ENCODE peak calls at places on chromosomes 1 and 21, in four cellular contexts. D is GM13977, G is A549, W is right lobe of liver. E is an unnamed sample.

GRCh38 chr1:227923353-227924167 is 24.2 kb downstream of the WNT9A start:
- DNase-seq in G (no peak), W (no peak), D (no peak), E (no peak)

GRCh38 chr1:167623951-167624350 is 6.1 kb upstream of the RCSD1 start:
- DNase-seq in W (no peak), D (no peak), G (no peak), E (no peak)

GRCh38 chr1:231923461-231924132 is 297.0 kb downstream of the DISC1 start:
- DNase-seq in W (no peak), D (no peak), G (no peak), E (no peak)

GRCh38 chr1:63674238-63674864 is 81.1 kb downstream of the PGM1 start:
- DNase-seq in G (peak), W (peak), D (peak), E (peak)

GRCh38 chr1:183098349-183098748 is 75.1 kb downstream of the LAMC1 start:
- DNase-seq in G (no peak), D (no peak), W (no peak), E (no peak)

GRCh38 chr1:56644941-56645662 is at the start of gene PRKAA2:
- DNase-seq in D (peak), W (peak), G (peak), E (peak)

GRCh38 chr21:44059710-44060109 is 47.5 kb upstream of the PWP2 start:
- DNase-seq in G (no peak), D (no peak), W (no peak), E (no peak)

GRCh38 chr1:1908506-1908791 is 6.6 kb upstream of the CALML6 start:
- DNase-seq in G (no peak), W (peak), D (peak), E (peak)

GRCh38 chr1:98947071-98947470 is 57.6 kb downstream of the PLPPR5 start:
- DNase-seq in D (no peak), G (no peak), W (no peak), E (no peak)

GRCh38 chr1:202161151-202162048 is 998 bp upstream of the PTPN7 start:
- DNase-seq in G (no peak), W (no peak), D (no peak), E (no peak)

GRCh38 chr1:87592156-87592555 is 263.5 kb downstream of the LMO4 start:
- DNase-seq in D (peak), G (no peak), W (no peak), E (peak)

GRCh38 chr1:73593379-73593778 is 604.6 kb downstream of the LRRIQ3 start:
- DNase-seq in D (no peak), W (no peak), G (peak), E (no peak)

GRCh38 chr21:45356653-45357435 is 48.1 kb upstream of the COL18A1 start:
- DNase-seq in D (no peak), G (no peak), W (peak), E (no peak)

GRCh38 chr1:228172591-228173527 is 7.3 kb downstream of the IBA57 start:
- DNase-seq in G (no peak), W (no peak), D (no peak), E (no peak)

GRCh38 chr1:60343736-60344135 is 270.2 kb upstream of the C1orf87 start:
- DNase-seq in D (no peak), W (no peak), G (no peak), E (no peak)

GRCh38 chr1:230306158-230306557 is 120.0 kb downstream of the PGBD5 start:
- DNase-seq in D (no peak), G (no peak), W (no peak), E (peak)

GRCh38 chr1:220761688-220762427 is 13.7 kb downstream of the MTARC2 start:
- DNase-seq in W (peak), D (no peak), G (no peak), E (no peak)

GRCh38 chr1:167797005-167797404 is 75.2 kb downstream of the MPZL1 start:
- DNase-seq in D (no peak), W (no peak), G (peak), E (no peak)

GRCh38 chr1:111639602-111640198 is 20.1 kb downstream of the RAP1A start:
- DNase-seq in G (no peak), D (no peak), W (no peak), E (no peak)

GRCh38 chr1:100188617-100189016 is 10.6 kb upstream of the LRRC39 start:
- DNase-seq in W (no peak), G (no peak), D (peak), E (peak)

GRCh38 chr1:192563129-192563528 is 12.4 kb upstream of the RGS1 start:
- DNase-seq in W (no peak), G (no peak), D (no peak), E (no peak)

GRCh38 chr1:162228586-162228985 is 148.1 kb downstream of the SPATA46 start:
- DNase-seq in D (no peak), G (no peak), W (no peak), E (no peak)

GRCh38 chr1:162229534-162229933 is 147.1 kb downstream of the SPATA46 start:
- DNase-seq in G (no peak), W (no peak), D (no peak), E (no peak)

GRCh38 chr1:162230517-162230916 is 146.1 kb downstream of the SPATA46 start:
- DNase-seq in W (no peak), G (no peak), D (no peak), E (no peak)

GRCh38 chr1:162232034-162232433 is 144.6 kb downstream of the SPATA46 start:
- DNase-seq in W (no peak), G (no peak), D (no peak), E (no peak)

DNA sequence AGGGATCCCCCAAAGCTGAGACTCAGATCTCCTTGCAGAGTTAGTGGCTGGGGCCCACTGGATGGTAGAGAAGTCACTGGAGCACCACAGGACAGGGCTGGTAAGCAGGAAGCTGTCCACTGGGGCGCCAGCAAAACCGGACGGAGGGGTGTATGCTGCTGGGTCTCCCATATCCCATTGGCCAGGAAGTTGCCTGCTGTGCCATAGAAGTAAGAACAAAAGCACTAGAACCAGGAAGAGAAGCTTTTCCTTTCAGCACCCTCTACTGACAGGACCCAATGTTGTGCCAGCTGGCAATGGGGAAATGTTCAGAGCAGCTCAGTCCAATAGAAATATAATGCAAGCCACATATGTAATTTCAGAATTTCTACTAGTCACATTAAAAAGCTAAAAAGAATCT is 146.6 kb downstream of the SPATA46 start:
- DNase-seq in D (no peak), W (peak), G (peak), E (no peak)
- TF ChIP-seq CTCF in D (peak), W (peak), G (no peak), E (no peak)

DNA sequence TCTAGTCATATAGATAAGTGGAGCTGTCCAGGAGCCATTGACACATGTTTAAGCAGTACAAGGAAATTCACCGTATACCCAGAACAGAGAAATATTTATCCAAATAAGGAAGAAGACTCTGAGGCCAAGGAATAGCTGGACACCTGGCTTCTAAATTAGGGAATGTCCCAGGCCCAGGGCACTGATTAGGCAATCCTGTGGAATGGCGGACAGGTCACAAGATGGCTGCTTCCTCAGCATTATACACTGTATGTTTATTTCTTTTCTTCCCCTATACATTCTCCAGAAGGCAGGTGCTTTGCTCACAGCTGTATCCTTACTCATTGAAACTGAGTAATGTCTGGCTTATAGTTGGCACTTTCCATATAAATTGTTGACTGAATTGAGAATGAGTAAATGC is 59.4 kb downstream of the ST6GALNAC3 start:
- DNase-seq in D (no peak), G (no peak), W (no peak), E (no peak)
- TF ChIP-seq CTCF in D (no peak), G (no peak), W (no peak), E (no peak)

GRCh38 chr1:209883341-209883971 is 54.6 kb upstream of the SYT14 start:
- DNase-seq in G (no peak), W (no peak), D (no peak), E (no peak)

GRCh38 chr1:209885403-209886218 is 52.4 kb upstream of the SYT14 start:
- DNase-seq in G (no peak), D (no peak), W (no peak), E (no peak)

GRCh38 chr1:209884249-209884648 is 53.8 kb upstream of the SYT14 start:
- DNase-seq in G (no peak), D (no peak), W (no peak), E (no peak)

GRCh38 chr1:209884665-209885117 is 53.3 kb upstream of the SYT14 start:
- DNase-seq in W (no peak), D (no peak), G (peak), E (peak)

DNA sequence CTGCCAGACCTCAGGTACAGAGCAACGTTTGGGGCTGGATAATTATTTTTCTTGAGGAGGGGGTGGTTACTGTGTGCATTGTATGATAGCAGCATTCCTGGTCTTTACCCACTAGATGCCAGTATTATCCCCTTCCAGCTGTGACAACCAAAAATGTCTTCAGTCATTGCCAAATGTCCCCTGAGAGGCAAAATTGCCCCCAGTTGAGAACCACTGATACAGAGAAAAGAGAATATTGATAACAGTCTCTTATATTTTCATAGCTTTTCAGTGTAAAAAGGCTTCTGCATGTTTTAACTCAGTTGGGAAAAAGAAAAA is 51.8 kb upstream of the SYT14 start:
- DNase-seq in G (no peak), W (no peak), D (no peak), E (no peak)
- TF ChIP-seq CTCF in G (peak), W (no peak), D (no peak), E (no peak)

GRCh38 chr1:70685300-70686286 is 274.5 kb downstream of the CTH start:
- DNase-seq in W (peak), D (peak), G (peak), E (peak)
- TF ChIP-seq CTCF in W (peak), D (peak), G (peak), E (peak)

GRCh38 chr1:198776602-198777029 is 137.8 kb downstream of the PTPRC start:
- DNase-seq in G (no peak), D (no peak), W (peak), E (no peak)
- TF ChIP-seq CTCF in G (no peak), D (no peak), W (no peak), E (no peak)

GRCh38 chr1:34292472-34292871 is 115.8 kb downstream of the C1orf94 start:
- DNase-seq in G (no peak), D (no peak), W (no peak), E (no peak)
- TF ChIP-seq CTCF in G (no peak), D (no peak), W (no peak), E (peak)

DNA sequence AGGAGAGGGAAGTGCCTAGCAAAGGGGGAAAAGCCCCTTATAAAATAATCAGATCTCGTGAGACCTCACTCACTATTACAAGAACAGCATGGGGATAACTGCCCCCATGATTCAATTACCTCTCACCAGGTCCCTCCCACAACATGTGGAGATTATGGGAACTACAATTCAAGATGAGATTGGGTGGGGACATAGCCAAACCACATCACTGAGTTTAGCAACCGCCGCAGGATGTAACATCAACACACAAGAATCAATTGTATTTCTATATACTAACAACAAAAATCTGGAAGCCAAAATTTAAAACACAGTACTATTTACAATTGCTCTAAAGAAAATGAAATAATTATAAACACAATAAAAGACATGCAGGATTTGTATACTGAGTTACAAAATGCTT is 21.9 kb downstream of the DIRAS3 start:
- DNase-seq in D (no peak), W (no peak), G (no peak), E (no peak)
- TF ChIP-seq CTCF in D (no peak), W (no peak), G (no peak), E (no peak)

DNA sequence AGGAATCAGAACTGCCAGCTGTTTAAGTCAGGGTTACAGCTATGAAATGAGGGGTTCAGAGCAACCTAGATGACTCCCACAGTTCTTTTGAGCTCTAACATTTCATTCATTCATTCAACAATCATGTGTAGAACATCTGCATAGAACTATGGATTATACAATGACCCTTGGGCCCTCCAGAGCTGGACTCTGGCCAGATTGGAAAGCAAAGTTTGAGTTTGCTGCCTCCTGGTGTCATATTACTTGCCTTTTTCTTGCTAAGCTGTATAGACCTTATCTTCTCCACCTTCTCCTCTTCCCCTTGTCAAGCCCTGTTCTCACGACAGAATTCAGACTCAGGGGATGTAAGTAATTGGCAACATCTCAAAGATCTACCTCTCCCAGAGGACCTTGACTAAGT is 4.0 kb downstream of the CASQ2 start:
- DNase-seq in G (peak), D (no peak), W (no peak), E (peak)
- TF ChIP-seq CTCF in G (peak), D (peak), W (peak), E (peak)

GRCh38 chr1:16960560-16961296 is 19.7 kb downstream of the MFAP2 start:
- DNase-seq in G (peak), W (peak), D (peak), E (peak)
- TF ChIP-seq CTCF in G (peak), W (peak), D (peak), E (peak)

DNA sequence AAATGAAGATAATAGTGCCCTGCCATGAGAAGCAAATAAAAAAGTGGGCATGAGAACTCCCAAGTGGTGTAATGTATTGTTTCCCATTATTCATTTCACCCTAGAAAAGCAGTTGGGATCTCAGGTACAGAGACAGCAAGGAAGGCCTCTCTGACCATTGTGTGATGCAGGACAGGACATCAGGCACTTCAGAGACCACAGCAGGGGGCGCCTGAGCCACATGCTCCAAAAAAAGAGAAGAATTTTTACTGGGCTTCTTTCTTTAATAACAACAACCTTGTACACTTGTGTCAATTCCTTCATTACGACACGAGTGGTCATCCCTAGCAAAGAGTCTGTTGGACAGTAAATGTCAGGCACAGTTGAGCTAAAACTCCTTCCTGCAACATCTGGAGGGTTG is 533.3 kb downstream of the OMA1 start:
- DNase-seq in W (no peak), G (no peak), D (no peak), E (peak)
- TF ChIP-seq CTCF in W (peak), G (no peak), D (peak), E (no peak)

E was measured in GM12865.